ENCODE peak calls at places on chromosomes 6 and 20, in six cellular contexts. One of them, this sample, is unnamed.

GRCh38 chr6:7540595-7540994 is 876 bp upstream of the DSP start:
- DNase-seq in stimulated activated effector memory CD8-positive, alpha-beta T cell treated with anti-CD3 and anti-CD28 coated beads, Interleukin-12 subunit alpha, Interleukin-12 subunit beta, amount 100 ng/mL, for 72 hours: no peak
- DNase-seq in OCI-M1: no peak
- DNase-seq in epithelial cell of prostate: no peak
- DNase-seq in GM23338: peak; percentile 73
- DNase-seq in A549: peak; percentile 67
- DNase-seq in this sample: no peak

GRCh38 chr20:47280228-47280627 is 76.3 kb downstream of the ZMYND8 start:
- DNase-seq in stimulated activated effector memory CD8-positive, alpha-beta T cell treated with anti-CD3 and anti-CD28 coated beads, Interleukin-12 subunit alpha, Interleukin-12 subunit beta, amount 100 ng/mL, for 72 hours: no peak
- DNase-seq in OCI-M1: no peak
- DNase-seq in epithelial cell of prostate: no peak
- DNase-seq in GM23338: no peak
- DNase-seq in A549: no peak
- DNase-seq in this sample: no peak

GRCh38 chr20:62737971-62738881 is 29.6 kb downstream of the NTSR1 start:
- DNase-seq in stimulated activated effector memory CD8-positive, alpha-beta T cell treated with anti-CD3 and anti-CD28 coated beads, Interleukin-12 subunit alpha, Interleukin-12 subunit beta, amount 100 ng/mL, for 72 hours: no peak
- DNase-seq in OCI-M1: no peak
- DNase-seq in epithelial cell of prostate: no peak
- DNase-seq in GM23338: no peak
- DNase-seq in A549: no peak
- DNase-seq in this sample: no peak

GRCh38 chr20:846894-847278 is 13.4 kb downstream of the FAM110A start:
- DNase-seq in stimulated activated effector memory CD8-positive, alpha-beta T cell treated with anti-CD3 and anti-CD28 coated beads, Interleukin-12 subunit alpha, Interleukin-12 subunit beta, amount 100 ng/mL, for 72 hours: peak; percentile 71
- DNase-seq in OCI-M1: peak; percentile 24
- DNase-seq in epithelial cell of prostate: no peak
- DNase-seq in GM23338: no peak
- DNase-seq in A549: no peak
- DNase-seq in this sample: no peak

GRCh38 chr6:2780109-2780730 is 15.0 kb downstream of the WRNIP1 start:
- DNase-seq in stimulated activated effector memory CD8-positive, alpha-beta T cell treated with anti-CD3 and anti-CD28 coated beads, Interleukin-12 subunit alpha, Interleukin-12 subunit beta, amount 100 ng/mL, for 72 hours: no peak
- DNase-seq in OCI-M1: no peak
- DNase-seq in epithelial cell of prostate: no peak
- DNase-seq in GM23338: no peak
- DNase-seq in A549: no peak
- DNase-seq in this sample: no peak

GRCh38 chr6:25934735-25935313 is 4.3 kb upstream of the SLC17A2 start:
- DNase-seq in stimulated activated effector memory CD8-positive, alpha-beta T cell treated with anti-CD3 and anti-CD28 coated beads, Interleukin-12 subunit alpha, Interleukin-12 subunit beta, amount 100 ng/mL, for 72 hours: no peak
- DNase-seq in OCI-M1: no peak
- DNase-seq in epithelial cell of prostate: no peak
- DNase-seq in GM23338: no peak
- DNase-seq in A549: no peak
- DNase-seq in this sample: peak; percentile 12

GRCh38 chr6:16982827-16983226 is 119.0 kb upstream of the STMND1 start:
- DNase-seq in stimulated activated effector memory CD8-positive, alpha-beta T cell treated with anti-CD3 and anti-CD28 coated beads, Interleukin-12 subunit alpha, Interleukin-12 subunit beta, amount 100 ng/mL, for 72 hours: no peak
- DNase-seq in OCI-M1: no peak
- DNase-seq in epithelial cell of prostate: peak; percentile 18
- DNase-seq in GM23338: no peak
- DNase-seq in A549: no peak
- DNase-seq in this sample: no peak

GRCh38 chr6:152952045-152952444 is 30.8 kb downstream of the FBXO5 start:
- DNase-seq in stimulated activated effector memory CD8-positive, alpha-beta T cell treated with anti-CD3 and anti-CD28 coated beads, Interleukin-12 subunit alpha, Interleukin-12 subunit beta, amount 100 ng/mL, for 72 hours: no peak
- DNase-seq in OCI-M1: no peak
- DNase-seq in epithelial cell of prostate: no peak
- DNase-seq in GM23338: peak; percentile 33
- DNase-seq in A549: no peak
- DNase-seq in this sample: no peak

GRCh38 chr20:20466341-20466879 is 98.5 kb downstream of the INSM1 start:
- DNase-seq in stimulated activated effector memory CD8-positive, alpha-beta T cell treated with anti-CD3 and anti-CD28 coated beads, Interleukin-12 subunit alpha, Interleukin-12 subunit beta, amount 100 ng/mL, for 72 hours: peak; percentile 60
- DNase-seq in OCI-M1: peak; percentile 92
- DNase-seq in epithelial cell of prostate: no peak
- DNase-seq in GM23338: no peak
- DNase-seq in A549: no peak
- DNase-seq in this sample: no peak

GRCh38 chr6:89371849-89372505 is 19.5 kb upstream of the UBE2J1 start:
- DNase-seq in stimulated activated effector memory CD8-positive, alpha-beta T cell treated with anti-CD3 and anti-CD28 coated beads, Interleukin-12 subunit alpha, Interleukin-12 subunit beta, amount 100 ng/mL, for 72 hours: peak; percentile 87
- DNase-seq in OCI-M1: peak; percentile 89
- DNase-seq in epithelial cell of prostate: no peak
- DNase-seq in GM23338: peak; percentile 89
- DNase-seq in A549: peak; percentile 49
- DNase-seq in this sample: peak; percentile 59